ENCODE peak calls at places on chromosome 14, in eight cellular contexts. D is tibial nerve, I is A549, E is mammary epithelial cell, U is prostate gland, M is HCT116, T is ovary, G is neural progenitor cell. L is an unnamed sample.

GRCh38 chr14:95078841-95079240 is 78.5 kb downstream of the DICER1 start:
- DNase-seq in D (no peak), I (no peak), E (no peak), U (no peak), M (no peak), T (no peak), G (no peak), L (no peak)

GRCh38 chr14:71235865-71236264 is 328.6 kb downstream of the PCNX1 start:
- DNase-seq in D (no peak), I (no peak), E (no peak), U (no peak), M (no peak), T (no peak), G (peak; percentile 87), L (no peak)

GRCh38 chr14:34012978-34013713 is 62.3 kb upstream of the EGLN3 start:
- DNase-seq in D (no peak), I (no peak), E (no peak), U (no peak), M (no peak), T (no peak), G (no peak), L (no peak)

GRCh38 chr14:50055461-50056228 is 60.7 kb downstream of the VCPKMT start:
- DNase-seq in D (no peak), I (no peak), E (no peak), U (no peak), M (no peak), T (no peak), G (peak; percentile 10), L (no peak)

GRCh38 chr14:54784060-54784459 is 118.6 kb downstream of the GCH1 start:
- DNase-seq in D (no peak), I (no peak), E (no peak), U (no peak), M (no peak), T (no peak), G (no peak), L (no peak)

GRCh38 chr14:88411039-88411438 is 25.6 kb downstream of the SPATA7 start:
- DNase-seq in D (no peak), I (no peak), E (no peak), U (no peak), M (no peak), T (no peak), G (no peak), L (no peak)

GRCh38 chr14:79265366-79265765 is 945.9 kb downstream of the DIO2 start:
- DNase-seq in D (no peak), I (no peak), E (peak; percentile 8), U (no peak), M (no peak), T (no peak), G (no peak), L (no peak)

GRCh38 chr14:62209287-62209899 is 447.2 kb downstream of the SNAPC1 start:
- DNase-seq in D (no peak), I (no peak), E (peak; percentile 76), U (no peak), M (no peak), T (no peak), G (no peak), L (no peak)

GRCh38 chr14:104977008-104977680 is 1.0 kb downstream of the AHNAK2 start:
- DNase-seq in D (no peak), I (no peak), E (peak; percentile 26), U (no peak), M (no peak), T (no peak), G (no peak), L (no peak)

GRCh38 chr14:28766505-28767238 is at the start of gene FOXG1:
- DNase-seq in D (no peak), I (no peak), E (no peak), U (no peak), M (no peak), T (peak; percentile 56), G (peak; percentile 86), L (no peak)

GRCh38 chr14:60090864-60091519 is 731 bp upstream of the PCNX4 start:
- DNase-seq in D (peak; percentile 21), I (peak; percentile 51), E (peak; percentile 52), U (peak; percentile 17), M (peak; percentile 37), T (peak; percentile 69), G (peak; percentile 49), L (peak; percentile 26)

GRCh38 chr14:81408595-81408994 is 8.5 kb upstream of the STON2 start:
- DNase-seq in D (no peak), I (no peak), E (no peak), U (no peak), M (no peak), T (no peak), G (no peak), L (no peak)

GRCh38 chr14:95698287-95698686 is 12.1 kb downstream of the TCL1B start:
- DNase-seq in D (no peak), I (no peak), E (no peak), U (no peak), M (no peak), T (no peak), G (no peak), L (no peak)

GRCh38 chr14:67566908-67567307 is 33.2 kb downstream of the PIGH start:
- DNase-seq in D (no peak), I (no peak), E (no peak), U (no peak), M (no peak), T (peak; percentile 48), G (peak; percentile 64), L (no peak)

GRCh38 chr14:31787377-31787776 is 226.2 kb downstream of the NUBPL start:
- DNase-seq in D (no peak), I (peak; percentile 9), E (peak; percentile 28), U (no peak), M (peak; percentile 34), T (no peak), G (no peak), L (no peak)

GRCh38 chr14:73457050-73457934 is 1.1 kb downstream of the NUMB start:
- DNase-seq in D (no peak), I (no peak), E (peak; percentile 78), U (peak; percentile 16), M (no peak), T (peak; percentile 33), G (peak; percentile 55), L (no peak)

GRCh38 chr14:99191663-99192621 is 80.1 kb downstream of the BCL11B start:
- DNase-seq in D (no peak), I (no peak), E (peak; percentile 51), U (peak; percentile 68), M (no peak), T (peak; percentile 68), G (no peak), L (peak; percentile 78)

GRCh38 chr14:27040552-27040951 is 442.7 kb upstream of the NOVA1 start:
- DNase-seq in D (no peak), I (no peak), E (no peak), U (no peak), M (no peak), T (no peak), G (no peak), L (no peak)

GRCh38 chr14:100440207-100440631 is 117.1 kb downstream of the SLC25A47 start:
- DNase-seq in D (peak; percentile 36), I (peak; percentile 89), E (peak; percentile 79), U (peak; percentile 87), M (no peak), T (peak; percentile 79), G (peak; percentile 83), L (no peak)

GRCh38 chr14:57153286-57153685 is 115.4 kb downstream of the EXOC5 start:
- DNase-seq in D (no peak), I (no peak), E (no peak), U (no peak), M (no peak), T (no peak), G (no peak), L (no peak)

GRCh38 chr14:39265032-39265431 is 31.3 kb downstream of the MIA2 start:
- DNase-seq in D (no peak), I (no peak), E (peak; percentile 61), U (no peak), M (peak; percentile 41), T (no peak), G (no peak), L (no peak)

GRCh38 chr14:100263141-100263540 is 24.2 kb downstream of the YY1 start:
- DNase-seq in D (no peak), I (no peak), E (no peak), U (no peak), M (no peak), T (no peak), G (no peak), L (no peak)

GRCh38 chr14:101442451-101442850 is 118.8 kb upstream of the DIO3 start:
- DNase-seq in D (no peak), I (no peak), E (no peak), U (no peak), M (no peak), T (no peak), G (no peak), L (peak; percentile 37)

GRCh38 chr14:88554458-88555286 is at the start of gene PTPN21:
- DNase-seq in D (peak; percentile 57), I (peak; percentile 62), E (peak; percentile 78), U (peak; percentile 70), M (no peak), T (peak; percentile 82), G (peak; percentile 90), L (no peak)

GRCh38 chr14:97382616-97383226 is 585.5 kb downstream of the VRK1 start:
- DNase-seq in D (no peak), I (no peak), E (no peak), U (no peak), M (no peak), T (no peak), G (no peak), L (no peak)

GRCh38 chr14:69626132-69626500 is 14.7 kb downstream of the SUSD6 start:
- DNase-seq in D (no peak), I (no peak), E (no peak), U (no peak), M (no peak), T (no peak), G (no peak), L (no peak)
- H3K4me1 ChIP-seq in D (no peaks in the 10 kb centered on the region), I (no peaks in the 10 kb centered on the region), E (peaks cover 19% of the 10 kb centered on the region), U (no peaks in the 10 kb centered on the region), M (no peaks in the 10 kb centered on the region), T (peaks cover 10% of the 10 kb centered on the region), G (peaks cover 28% of the 10 kb centered on the region), L (peaks cover 74% of the 10 kb centered on the region)

GRCh38 chr14:24011051-24011450 is 22.3 kb downstream of the DHRS4L2 start:
- DNase-seq in D (no peak), I (no peak), E (no peak), U (no peak), M (no peak), T (no peak), G (no peak), L (no peak)
- H3K27ac ChIP-seq in D (no peak overlapping the region), I (no peak overlapping the region), E (no peak overlapping the region), U (no peak overlapping the region), M (no peak overlapping the region), T (no peak overlapping the region), G (no peak overlapping the region), L (peak overlapping the region; percentile 46)

GRCh38 chr14:103555559-103556337 is 6.7 kb downstream of the BAG5 start:
- DNase-seq in D (no peak), I (no peak), E (no peak), U (no peak), M (no peak), T (no peak), G (no peak), L (no peak)
- H3K4me1 ChIP-seq in D (no peaks in the 10 kb centered on the region), I (peaks cover 35% of the 10 kb centered on the region), E (peaks cover 33% of the 10 kb centered on the region), U (peaks cover 6% of the 10 kb centered on the region), M (peaks cover 18% of the 10 kb centered on the region), T (peaks cover 1% of the 10 kb centered on the region), G (peaks cover 3% of the 10 kb centered on the region), L (peaks cover 16% of the 10 kb centered on the region)

GRCh38 chr14:69262516-69262915 is 2.6 kb downstream of the GALNT16 start:
- DNase-seq in D (no peak), I (no peak), E (no peak), U (no peak), M (no peak), T (no peak), G (peak; percentile 60), L (no peak)
- H3K27ac ChIP-seq in D (peak overlapping the region; percentile 10), I (no peak overlapping the region), E (no peak overlapping the region), U (no peak overlapping the region), M (no peak overlapping the region), T (no peak overlapping the region), G (no peak overlapping the region), L (no peak overlapping the region)